ENCODE peak calls at places on chromosomes 16 and 17, in five cellular contexts. One of them, this sample, is unnamed.

GRCh38 chr17:39618956-39619785 is 7.6 kb upstream of the PPP1R1B start:
- ATAC-seq in activated T-cell treated with anti-CD3 and anti-CD28 coated beads, Interleukin-2, amount 50 U/mL, for 4 hours: no peak
- ATAC-seq in aorta: no peak
- ATAC-seq in activated CD8-positive, alpha-beta memory T cell treated with anti-CD3 and anti-CD28 coated beads, Interleukin-2, amount 10 ng/mL, durations not matched to agents 7 days and 5 days: no peak
- ATAC-seq in activated CD8-positive, alpha-beta T cell treated with anti-CD3 and anti-CD28 coated beads for 36 hours: no peak
- ATAC-seq in this sample: no peak

GRCh38 chr16:85928411-85928820 is 29.5 kb downstream of the IRF8 start:
- ATAC-seq in activated T-cell treated with anti-CD3 and anti-CD28 coated beads, Interleukin-2, amount 50 U/mL, for 4 hours: no peak
- ATAC-seq in aorta: peak; percentile 30
- ATAC-seq in activated CD8-positive, alpha-beta memory T cell treated with anti-CD3 and anti-CD28 coated beads, Interleukin-2, amount 10 ng/mL, durations not matched to agents 7 days and 5 days: no peak
- ATAC-seq in activated CD8-positive, alpha-beta T cell treated with anti-CD3 and anti-CD28 coated beads for 36 hours: no peak
- ATAC-seq in this sample: no peak

GRCh38 chr16:50369133-50369804 is 481 bp upstream of the BRD7 start:
- ATAC-seq in activated T-cell treated with anti-CD3 and anti-CD28 coated beads, Interleukin-2, amount 50 U/mL, for 4 hours: no peak
- ATAC-seq in aorta: no peak
- ATAC-seq in activated CD8-positive, alpha-beta memory T cell treated with anti-CD3 and anti-CD28 coated beads, Interleukin-2, amount 10 ng/mL, durations not matched to agents 7 days and 5 days: no peak
- ATAC-seq in activated CD8-positive, alpha-beta T cell treated with anti-CD3 and anti-CD28 coated beads for 36 hours: no peak
- ATAC-seq in this sample: no peak

GRCh38 chr16:75379911-75380847 is 53.1 kb downstream of the CFDP1 start:
- ATAC-seq in activated T-cell treated with anti-CD3 and anti-CD28 coated beads, Interleukin-2, amount 50 U/mL, for 4 hours: peak; percentile 67
- ATAC-seq in aorta: no peak
- ATAC-seq in activated CD8-positive, alpha-beta memory T cell treated with anti-CD3 and anti-CD28 coated beads, Interleukin-2, amount 10 ng/mL, durations not matched to agents 7 days and 5 days: peak; percentile 60
- ATAC-seq in activated CD8-positive, alpha-beta T cell treated with anti-CD3 and anti-CD28 coated beads for 36 hours: peak; percentile 71
- ATAC-seq in this sample: peak; percentile 97

GRCh38 chr16:57480127-57480753 is 6.1 kb downstream of the DOK4 start:
- ATAC-seq in activated T-cell treated with anti-CD3 and anti-CD28 coated beads, Interleukin-2, amount 50 U/mL, for 4 hours: no peak
- ATAC-seq in aorta: peak; percentile 64
- ATAC-seq in activated CD8-positive, alpha-beta memory T cell treated with anti-CD3 and anti-CD28 coated beads, Interleukin-2, amount 10 ng/mL, durations not matched to agents 7 days and 5 days: no peak
- ATAC-seq in activated CD8-positive, alpha-beta T cell treated with anti-CD3 and anti-CD28 coated beads for 36 hours: no peak
- ATAC-seq in this sample: no peak

GRCh38 chr17:33204156-33204555 is 88.9 kb downstream of the ASIC2 start:
- ATAC-seq in activated T-cell treated with anti-CD3 and anti-CD28 coated beads, Interleukin-2, amount 50 U/mL, for 4 hours: no peak
- ATAC-seq in aorta: no peak
- ATAC-seq in activated CD8-positive, alpha-beta memory T cell treated with anti-CD3 and anti-CD28 coated beads, Interleukin-2, amount 10 ng/mL, durations not matched to agents 7 days and 5 days: no peak
- ATAC-seq in activated CD8-positive, alpha-beta T cell treated with anti-CD3 and anti-CD28 coated beads for 36 hours: no peak
- ATAC-seq in this sample: no peak

GRCh38 chr17:9522074-9522473 is 53.5 kb downstream of the STX8 start:
- ATAC-seq in activated T-cell treated with anti-CD3 and anti-CD28 coated beads, Interleukin-2, amount 50 U/mL, for 4 hours: no peak
- ATAC-seq in aorta: no peak
- ATAC-seq in activated CD8-positive, alpha-beta memory T cell treated with anti-CD3 and anti-CD28 coated beads, Interleukin-2, amount 10 ng/mL, durations not matched to agents 7 days and 5 days: no peak
- ATAC-seq in activated CD8-positive, alpha-beta T cell treated with anti-CD3 and anti-CD28 coated beads for 36 hours: peak; percentile 49
- ATAC-seq in this sample: no peak

GRCh38 chr16:56273615-56274014 is 82.3 kb downstream of the GNAO1 start:
- ATAC-seq in activated T-cell treated with anti-CD3 and anti-CD28 coated beads, Interleukin-2, amount 50 U/mL, for 4 hours: no peak
- ATAC-seq in aorta: no peak
- ATAC-seq in activated CD8-positive, alpha-beta memory T cell treated with anti-CD3 and anti-CD28 coated beads, Interleukin-2, amount 10 ng/mL, durations not matched to agents 7 days and 5 days: no peak
- ATAC-seq in activated CD8-positive, alpha-beta T cell treated with anti-CD3 and anti-CD28 coated beads for 36 hours: no peak
- ATAC-seq in this sample: no peak

GRCh38 chr16:57178793-57179212 is 7.0 kb downstream of the PSME3IP1 start:
- ATAC-seq in activated T-cell treated with anti-CD3 and anti-CD28 coated beads, Interleukin-2, amount 50 U/mL, for 4 hours: no peak
- ATAC-seq in aorta: no peak
- ATAC-seq in activated CD8-positive, alpha-beta memory T cell treated with anti-CD3 and anti-CD28 coated beads, Interleukin-2, amount 10 ng/mL, durations not matched to agents 7 days and 5 days: no peak
- ATAC-seq in activated CD8-positive, alpha-beta T cell treated with anti-CD3 and anti-CD28 coated beads for 36 hours: no peak
- ATAC-seq in this sample: no peak

GRCh38 chr17:66755101-66755943 is 79.6 kb upstream of the CACNG5 start:
- ATAC-seq in activated T-cell treated with anti-CD3 and anti-CD28 coated beads, Interleukin-2, amount 50 U/mL, for 4 hours: no peak
- ATAC-seq in aorta: no peak
- ATAC-seq in activated CD8-positive, alpha-beta memory T cell treated with anti-CD3 and anti-CD28 coated beads, Interleukin-2, amount 10 ng/mL, durations not matched to agents 7 days and 5 days: no peak
- ATAC-seq in activated CD8-positive, alpha-beta T cell treated with anti-CD3 and anti-CD28 coated beads for 36 hours: no peak
- ATAC-seq in this sample: no peak

GRCh38 chr17:31808521-31808920 is 50.5 kb downstream of the COPRS start:
- ATAC-seq in activated T-cell treated with anti-CD3 and anti-CD28 coated beads, Interleukin-2, amount 50 U/mL, for 4 hours: no peak
- ATAC-seq in aorta: no peak
- ATAC-seq in activated CD8-positive, alpha-beta memory T cell treated with anti-CD3 and anti-CD28 coated beads, Interleukin-2, amount 10 ng/mL, durations not matched to agents 7 days and 5 days: no peak
- ATAC-seq in activated CD8-positive, alpha-beta T cell treated with anti-CD3 and anti-CD28 coated beads for 36 hours: no peak
- ATAC-seq in this sample: no peak

GRCh38 chr17:4514779-4515178 is 16.1 kb downstream of the SPNS2 start:
- ATAC-seq in activated T-cell treated with anti-CD3 and anti-CD28 coated beads, Interleukin-2, amount 50 U/mL, for 4 hours: no peak
- ATAC-seq in aorta: no peak
- ATAC-seq in activated CD8-positive, alpha-beta memory T cell treated with anti-CD3 and anti-CD28 coated beads, Interleukin-2, amount 10 ng/mL, durations not matched to agents 7 days and 5 days: no peak
- ATAC-seq in activated CD8-positive, alpha-beta T cell treated with anti-CD3 and anti-CD28 coated beads for 36 hours: no peak
- ATAC-seq in this sample: no peak

GRCh38 chr17:78127240-78127887 is 1.2 kb downstream of the TMC6 start:
- ATAC-seq in activated T-cell treated with anti-CD3 and anti-CD28 coated beads, Interleukin-2, amount 50 U/mL, for 4 hours: peak; percentile 9
- ATAC-seq in aorta: peak; percentile 9
- ATAC-seq in activated CD8-positive, alpha-beta memory T cell treated with anti-CD3 and anti-CD28 coated beads, Interleukin-2, amount 10 ng/mL, durations not matched to agents 7 days and 5 days: peak; percentile 27
- ATAC-seq in activated CD8-positive, alpha-beta T cell treated with anti-CD3 and anti-CD28 coated beads for 36 hours: peak; percentile 41
- ATAC-seq in this sample: peak; percentile 17

GRCh38 chr17:82593590-82594087 is 54.6 kb downstream of the WDR45B start:
- ATAC-seq in activated T-cell treated with anti-CD3 and anti-CD28 coated beads, Interleukin-2, amount 50 U/mL, for 4 hours: no peak
- ATAC-seq in aorta: peak; percentile 27
- ATAC-seq in activated CD8-positive, alpha-beta memory T cell treated with anti-CD3 and anti-CD28 coated beads, Interleukin-2, amount 10 ng/mL, durations not matched to agents 7 days and 5 days: peak; percentile 14
- ATAC-seq in activated CD8-positive, alpha-beta T cell treated with anti-CD3 and anti-CD28 coated beads for 36 hours: peak; percentile 19
- ATAC-seq in this sample: no peak

GRCh38 chr17:11885051-11885450 is 112.2 kb downstream of the ZNF18 start:
- ATAC-seq in activated T-cell treated with anti-CD3 and anti-CD28 coated beads, Interleukin-2, amount 50 U/mL, for 4 hours: no peak
- ATAC-seq in aorta: no peak
- ATAC-seq in activated CD8-positive, alpha-beta memory T cell treated with anti-CD3 and anti-CD28 coated beads, Interleukin-2, amount 10 ng/mL, durations not matched to agents 7 days and 5 days: no peak
- ATAC-seq in activated CD8-positive, alpha-beta T cell treated with anti-CD3 and anti-CD28 coated beads for 36 hours: no peak
- ATAC-seq in this sample: no peak

GRCh38 chr17:8072727-8073461 is 14.6 kb downstream of the ALOX12B start:
- ATAC-seq in activated T-cell treated with anti-CD3 and anti-CD28 coated beads, Interleukin-2, amount 50 U/mL, for 4 hours: peak; percentile 47
- ATAC-seq in aorta: no peak
- ATAC-seq in activated CD8-positive, alpha-beta memory T cell treated with anti-CD3 and anti-CD28 coated beads, Interleukin-2, amount 10 ng/mL, durations not matched to agents 7 days and 5 days: peak; percentile 43
- ATAC-seq in activated CD8-positive, alpha-beta T cell treated with anti-CD3 and anti-CD28 coated beads for 36 hours: peak; percentile 25
- ATAC-seq in this sample: no peak

GRCh38 chr16:25093208-25094061 is 18.1 kb upstream of the LCMT1 start:
- ATAC-seq in activated T-cell treated with anti-CD3 and anti-CD28 coated beads, Interleukin-2, amount 50 U/mL, for 4 hours: peak; percentile 87
- ATAC-seq in aorta: no peak
- ATAC-seq in activated CD8-positive, alpha-beta memory T cell treated with anti-CD3 and anti-CD28 coated beads, Interleukin-2, amount 10 ng/mL, durations not matched to agents 7 days and 5 days: peak; percentile 72
- ATAC-seq in activated CD8-positive, alpha-beta T cell treated with anti-CD3 and anti-CD28 coated beads for 36 hours: peak; percentile 72
- ATAC-seq in this sample: peak; percentile 58

GRCh38 chr16:56647641-56648431 is 3.9 kb upstream of the MT1B start:
- ATAC-seq in activated T-cell treated with anti-CD3 and anti-CD28 coated beads, Interleukin-2, amount 50 U/mL, for 4 hours: no peak
- ATAC-seq in aorta: no peak
- ATAC-seq in activated CD8-positive, alpha-beta memory T cell treated with anti-CD3 and anti-CD28 coated beads, Interleukin-2, amount 10 ng/mL, durations not matched to agents 7 days and 5 days: no peak
- ATAC-seq in activated CD8-positive, alpha-beta T cell treated with anti-CD3 and anti-CD28 coated beads for 36 hours: no peak
- ATAC-seq in this sample: no peak

GRCh38 chr17:62704381-62704971 is 77.0 kb downstream of the MRC2 start:
- ATAC-seq in activated T-cell treated with anti-CD3 and anti-CD28 coated beads, Interleukin-2, amount 50 U/mL, for 4 hours: peak; percentile 5
- ATAC-seq in aorta: peak; percentile 9
- ATAC-seq in activated CD8-positive, alpha-beta memory T cell treated with anti-CD3 and anti-CD28 coated beads, Interleukin-2, amount 10 ng/mL, durations not matched to agents 7 days and 5 days: no peak
- ATAC-seq in activated CD8-positive, alpha-beta T cell treated with anti-CD3 and anti-CD28 coated beads for 36 hours: no peak
- ATAC-seq in this sample: no peak

GRCh38 chr16:80991792-80992430 is 14.8 kb downstream of the CMC2 start:
- ATAC-seq in activated T-cell treated with anti-CD3 and anti-CD28 coated beads, Interleukin-2, amount 50 U/mL, for 4 hours: no peak
- ATAC-seq in aorta: no peak
- ATAC-seq in activated CD8-positive, alpha-beta memory T cell treated with anti-CD3 and anti-CD28 coated beads, Interleukin-2, amount 10 ng/mL, durations not matched to agents 7 days and 5 days: no peak
- ATAC-seq in activated CD8-positive, alpha-beta T cell treated with anti-CD3 and anti-CD28 coated beads for 36 hours: no peak
- ATAC-seq in this sample: no peak

GRCh38 chr16:12458591-12459400 is 344.9 kb downstream of the CPPED1 start:
- ATAC-seq in activated T-cell treated with anti-CD3 and anti-CD28 coated beads, Interleukin-2, amount 50 U/mL, for 4 hours: peak; percentile 69
- ATAC-seq in aorta: no peak
- ATAC-seq in activated CD8-positive, alpha-beta memory T cell treated with anti-CD3 and anti-CD28 coated beads, Interleukin-2, amount 10 ng/mL, durations not matched to agents 7 days and 5 days: no peak
- ATAC-seq in activated CD8-positive, alpha-beta T cell treated with anti-CD3 and anti-CD28 coated beads for 36 hours: peak; percentile 86
- ATAC-seq in this sample: peak; percentile 75

GRCh38 chr17:82838386-82839063 is 1.3 kb downstream of the ZNF750 start:
- ATAC-seq in activated T-cell treated with anti-CD3 and anti-CD28 coated beads, Interleukin-2, amount 50 U/mL, for 4 hours: no peak
- ATAC-seq in aorta: no peak
- ATAC-seq in activated CD8-positive, alpha-beta memory T cell treated with anti-CD3 and anti-CD28 coated beads, Interleukin-2, amount 10 ng/mL, durations not matched to agents 7 days and 5 days: no peak
- ATAC-seq in activated CD8-positive, alpha-beta T cell treated with anti-CD3 and anti-CD28 coated beads for 36 hours: no peak
- ATAC-seq in this sample: no peak

GRCh38 chr16:11700264-11701029 is 32.2 kb downstream of the SNN start:
- ATAC-seq in activated T-cell treated with anti-CD3 and anti-CD28 coated beads, Interleukin-2, amount 50 U/mL, for 4 hours: no peak
- ATAC-seq in aorta: no peak
- ATAC-seq in activated CD8-positive, alpha-beta memory T cell treated with anti-CD3 and anti-CD28 coated beads, Interleukin-2, amount 10 ng/mL, durations not matched to agents 7 days and 5 days: no peak
- ATAC-seq in activated CD8-positive, alpha-beta T cell treated with anti-CD3 and anti-CD28 coated beads for 36 hours: no peak
- ATAC-seq in this sample: no peak

GRCh38 chr17:6756425-6757012 is 673 bp downstream of the XAF1 start:
- ATAC-seq in activated T-cell treated with anti-CD3 and anti-CD28 coated beads, Interleukin-2, amount 50 U/mL, for 4 hours: peak; percentile 32
- ATAC-seq in aorta: no peak
- ATAC-seq in activated CD8-positive, alpha-beta memory T cell treated with anti-CD3 and anti-CD28 coated beads, Interleukin-2, amount 10 ng/mL, durations not matched to agents 7 days and 5 days: peak; percentile 9
- ATAC-seq in activated CD8-positive, alpha-beta T cell treated with anti-CD3 and anti-CD28 coated beads for 36 hours: no peak
- ATAC-seq in this sample: peak; percentile 14

GRCh38 chr17:82978765-82979349 is 100.6 kb upstream of the METRNL start:
- ATAC-seq in activated T-cell treated with anti-CD3 and anti-CD28 coated beads, Interleukin-2, amount 50 U/mL, for 4 hours: peak; percentile 38
- ATAC-seq in aorta: no peak
- ATAC-seq in activated CD8-positive, alpha-beta memory T cell treated with anti-CD3 and anti-CD28 coated beads, Interleukin-2, amount 10 ng/mL, durations not matched to agents 7 days and 5 days: peak; percentile 82
- ATAC-seq in activated CD8-positive, alpha-beta T cell treated with anti-CD3 and anti-CD28 coated beads for 36 hours: peak; percentile 53
- ATAC-seq in this sample: peak; percentile 67

GRCh38 chr16:68752602-68753001 is 15.5 kb downstream of the CDH1 start:
- ATAC-seq in activated T-cell treated with anti-CD3 and anti-CD28 coated beads, Interleukin-2, amount 50 U/mL, for 4 hours: peak; percentile 61
- ATAC-seq in aorta: no peak
- ATAC-seq in activated CD8-positive, alpha-beta memory T cell treated with anti-CD3 and anti-CD28 coated beads, Interleukin-2, amount 10 ng/mL, durations not matched to agents 7 days and 5 days: peak; percentile 70
- ATAC-seq in activated CD8-positive, alpha-beta T cell treated with anti-CD3 and anti-CD28 coated beads for 36 hours: peak; percentile 81
- ATAC-seq in this sample: peak; percentile 1

GRCh38 chr17:76132574-76133338 is 8.3 kb downstream of the FOXJ1 start:
- ATAC-seq in activated T-cell treated with anti-CD3 and anti-CD28 coated beads, Interleukin-2, amount 50 U/mL, for 4 hours: no peak
- ATAC-seq in aorta: no peak
- ATAC-seq in activated CD8-positive, alpha-beta memory T cell treated with anti-CD3 and anti-CD28 coated beads, Interleukin-2, amount 10 ng/mL, durations not matched to agents 7 days and 5 days: no peak
- ATAC-seq in activated CD8-positive, alpha-beta T cell treated with anti-CD3 and anti-CD28 coated beads for 36 hours: no peak
- ATAC-seq in this sample: no peak

GRCh38 chr16:56997264-56997663 is 7.9 kb downstream of the NLRC5 start:
- ATAC-seq in activated T-cell treated with anti-CD3 and anti-CD28 coated beads, Interleukin-2, amount 50 U/mL, for 4 hours: no peak
- ATAC-seq in aorta: no peak
- ATAC-seq in activated CD8-positive, alpha-beta memory T cell treated with anti-CD3 and anti-CD28 coated beads, Interleukin-2, amount 10 ng/mL, durations not matched to agents 7 days and 5 days: no peak
- ATAC-seq in activated CD8-positive, alpha-beta T cell treated with anti-CD3 and anti-CD28 coated beads for 36 hours: no peak
- ATAC-seq in this sample: no peak

GRCh38 chr16:69660166-69660565 is 66.2 kb downstream of the NQO1 start:
- ATAC-seq in activated T-cell treated with anti-CD3 and anti-CD28 coated beads, Interleukin-2, amount 50 U/mL, for 4 hours: no peak
- ATAC-seq in aorta: no peak
- ATAC-seq in activated CD8-positive, alpha-beta memory T cell treated with anti-CD3 and anti-CD28 coated beads, Interleukin-2, amount 10 ng/mL, durations not matched to agents 7 days and 5 days: no peak
- ATAC-seq in activated CD8-positive, alpha-beta T cell treated with anti-CD3 and anti-CD28 coated beads for 36 hours: no peak
- ATAC-seq in this sample: no peak

GRCh38 chr17:17886747-17887146 is 50.0 kb upstream of the SREBF1 start:
- ATAC-seq in activated T-cell treated with anti-CD3 and anti-CD28 coated beads, Interleukin-2, amount 50 U/mL, for 4 hours: no peak
- ATAC-seq in aorta: no peak
- ATAC-seq in activated CD8-positive, alpha-beta memory T cell treated with anti-CD3 and anti-CD28 coated beads, Interleukin-2, amount 10 ng/mL, durations not matched to agents 7 days and 5 days: no peak
- ATAC-seq in activated CD8-positive, alpha-beta T cell treated with anti-CD3 and anti-CD28 coated beads for 36 hours: no peak
- ATAC-seq in this sample: no peak

This sample was measured in stimulated activated memory B cell treated with anti-CD40 and anti-IgM and Interleukin-4, amounts not matched to agents 10 μg/mL and 1 μg/mL and 100 μg/mL, for 72 hours.